ENCODE peak calls at places on chromosomes 11 and 22, in five cellular contexts. D, G, C, T and F are unnamed samples.

GRCh38 chr11:12390687-12391110 is 13.3 kb downstream of the PARVA start:
- DNase-seq in C (peak), G (no peak), D (no peak), T (no peak), F (no peak)

GRCh38 chr11:7898666-7899283 is 32.3 kb downstream of the OR10A6 start:
- DNase-seq in G (no peak), C (no peak), D (no peak), T (no peak), F (no peak)

GRCh38 chr11:72058416-72059034 is 21.8 kb downstream of the NUMA1 start:
- DNase-seq in G (no peak), C (no peak), T (no peak), D (no peak), F (no peak)

GRCh38 chr11:103228807-103229206 is 119.6 kb downstream of the DYNC2H1 start:
- DNase-seq in D (peak), C (no peak), G (no peak), T (peak), F (no peak)

GRCh38 chr11:44529895-44530412 is 35.5 kb upstream of the CD82 start:
- DNase-seq in D (no peak), G (no peak), C (no peak), T (no peak), F (no peak)

GRCh38 chr11:128686745-128687177 is 7.1 kb upstream of the FLI1 start:
- DNase-seq in C (no peak), G (no peak), T (peak), D (no peak), F (peak)

GRCh38 chr11:12506502-12506921 is 129.1 kb downstream of the PARVA start:
- DNase-seq in T (no peak), G (no peak), C (peak), D (no peak), F (no peak)

GRCh38 chr11:18064035-18064434 is 18.0 kb upstream of the TPH1 start:
- DNase-seq in C (no peak), G (no peak), D (no peak), T (no peak), F (no peak)

GRCh38 chr22:26914786-26915185 is 257.4 kb downstream of the MIAT start:
- DNase-seq in C (no peak), D (no peak), T (no peak), G (no peak), F (no peak)